ENCODE peak calls at places on chromosome 19, in nine cellular contexts. N, A, W, I, S, X, R, V and C are unnamed samples.

GRCh38 chr19:28319208-28319607 is 893.7 kb downstream of the UQCRFS1 start:
- DNase-seq in A (no peak), V (no peak), N (no peak), W (no peak), R (no peak), I (no peak), X (no peak), S (no peak), C (no peak)

GRCh38 chr19:14410054-14410774 is 8.9 kb downstream of the DDX39A start:
- DNase-seq in W (no peak), A (peak; percentile 52), V (no peak), X (no peak), R (no peak), S (no peak), I (no peak), N (no peak), C (no peak)

GRCh38 chr19:6580313-6580712 is 10.6 kb downstream of the CD70 start:
- DNase-seq in V (no peak), I (no peak), R (no peak), A (no peak), N (peak; percentile 12), S (no peak), W (no peak), X (no peak), C (no peak)

GRCh38 chr19:49592486-49593232 is 1.7 kb downstream of the PRR12 start:
- DNase-seq in S (no peak), X (no peak), V (no peak), I (no peak), R (no peak), A (no peak), W (no peak), N (no peak), C (no peak)

GRCh38 chr19:48489608-48490216 is 20.5 kb downstream of the CYTH2 start:
- DNase-seq in N (peak; percentile 39), A (peak; percentile 84), S (peak; percentile 74), I (no peak), V (peak; percentile 76), X (peak; percentile 68), W (peak; percentile 64), R (peak; percentile 85), C (no peak)

GRCh38 chr19:42683917-42684513 is 56.3 kb downstream of the PSG3 start:
- DNase-seq in V (no peak), A (peak; percentile 7), X (no peak), W (no peak), S (no peak), N (peak; percentile 31), I (no peak), R (no peak), C (no peak)

GRCh38 chr19:48741222-48741999 is 1.0 kb upstream of the RASIP1 start:
- DNase-seq in R (peak; percentile 65), A (peak; percentile 40), S (no peak), X (peak; percentile 70), I (no peak), N (no peak), W (peak; percentile 40), V (peak; percentile 58), C (no peak)

GRCh38 chr19:41657157-41657556 is 30.3 kb upstream of the CEACAM4 start:
- DNase-seq in A (no peak), W (no peak), X (no peak), S (no peak), I (no peak), N (no peak), V (no peak), R (no peak), C (no peak)

GRCh38 chr19:18021121-18021755 is 13.3 kb downstream of the ARRDC2 start:
- DNase-seq in S (peak; percentile 71), N (peak; percentile 88), I (peak; percentile 93), R (peak; percentile 72), V (peak; percentile 93), X (peak; percentile 93), A (peak; percentile 84), W (peak; percentile 92), C (peak; percentile 95)

GRCh38 chr19:46913852-46914430 is 53.1 kb downstream of the ARHGAP35 start:
- DNase-seq in V (no peak), S (no peak), X (no peak), W (no peak), R (no peak), N (peak; percentile 49), I (no peak), A (no peak), C (no peak)

GRCh38 chr19:12526542-12526941 is 24.7 kb downstream of the ZNF564 start:
- DNase-seq in W (no peak), I (no peak), N (no peak), V (no peak), R (no peak), S (no peak), A (no peak), X (no peak), C (no peak)

GRCh38 chr19:12527034-12527836 is 24.0 kb downstream of the ZNF564 start:
- DNase-seq in S (no peak), N (peak; percentile 41), V (no peak), I (no peak), A (no peak), W (no peak), X (no peak), R (no peak), C (no peak)

GRCh38 chr19:12521996-12522395 is 29.3 kb downstream of the ZNF564 start:
- DNase-seq in R (no peak), A (no peak), N (no peak), V (no peak), I (no peak), W (no peak), S (no peak), X (no peak), C (no peak)
- TF ChIP-seq CTCF in R (no peak), A (no peak), N (no peak), V (no peak), I (no peak), W (no peak), S (no peak), X (no peak), C (no peak)

GRCh38 chr19:35792888-35793287 is 17.5 kb downstream of the ARHGAP33 start:
- DNase-seq in A (no peak), S (no peak), W (no peak), N (no peak), X (no peak), R (no peak), V (no peak), I (no peak), C (no peak)
- H3K27me3 ChIP-seq in A (no peaks in the 10 kb centered on the region), S (no peaks in the 10 kb centered on the region), W (peaks cover 14% of the 10 kb centered on the region), N (peaks cover 23% of the 10 kb centered on the region), X (peaks cover 14% of the 10 kb centered on the region), R (no peaks in the 10 kb centered on the region), V (peaks cover 7% of the 10 kb centered on the region), I (peaks cover 24% of the 10 kb centered on the region), C (no peaks in the 10 kb centered on the region)

GRCh38 chr19:4707956-4708650 is 15.5 kb downstream of the DPP9 start:
- DNase-seq in S (peak; percentile 49), R (peak; percentile 62), N (peak; percentile 53), W (peak; percentile 83), I (no peak), V (peak; percentile 66), X (peak; percentile 84), A (no peak), C (peak; percentile 73)
- H3K27ac ChIP-seq in S (peak overlapping the region; percentile 22), R (peak overlapping the region; percentile 54), N (no peak overlapping the region), W (peak overlapping the region; percentile 100), I (no peak overlapping the region), V (peak overlapping the region; percentile 99), X (peak overlapping the region; percentile 77), A (no peak overlapping the region), C (peak overlapping the region; percentile 76)

GRCh38 chr19:2780284-2780683 is 2.8 kb downstream of the SGTA start:
- DNase-seq in S (no peak), A (no peak), W (no peak), N (no peak), I (no peak), V (no peak), R (no peak), X (no peak), C (no peak)

GRCh38 chr19:2783781-2784145 is 690 bp upstream of the SGTA start:
- DNase-seq in I (no peak), V (no peak), X (no peak), W (no peak), A (no peak), S (no peak), N (no peak), R (no peak), C (no peak)

GRCh38 chr19:2785244-2786000 is at the start of gene THOP1:
- DNase-seq in I (peak; percentile 99), W (peak; percentile 98), V (peak; percentile 100), A (peak; percentile 97), X (peak; percentile 100), R (peak; percentile 99), N (peak; percentile 99), S (peak; percentile 98), C (peak; percentile 99)

GRCh38 chr19:2782357-2782935 is 627 bp downstream of the SGTA start:
- DNase-seq in V (no peak), W (no peak), I (no peak), N (no peak), A (no peak), R (no peak), S (no peak), X (no peak), C (no peak)

DNA sequence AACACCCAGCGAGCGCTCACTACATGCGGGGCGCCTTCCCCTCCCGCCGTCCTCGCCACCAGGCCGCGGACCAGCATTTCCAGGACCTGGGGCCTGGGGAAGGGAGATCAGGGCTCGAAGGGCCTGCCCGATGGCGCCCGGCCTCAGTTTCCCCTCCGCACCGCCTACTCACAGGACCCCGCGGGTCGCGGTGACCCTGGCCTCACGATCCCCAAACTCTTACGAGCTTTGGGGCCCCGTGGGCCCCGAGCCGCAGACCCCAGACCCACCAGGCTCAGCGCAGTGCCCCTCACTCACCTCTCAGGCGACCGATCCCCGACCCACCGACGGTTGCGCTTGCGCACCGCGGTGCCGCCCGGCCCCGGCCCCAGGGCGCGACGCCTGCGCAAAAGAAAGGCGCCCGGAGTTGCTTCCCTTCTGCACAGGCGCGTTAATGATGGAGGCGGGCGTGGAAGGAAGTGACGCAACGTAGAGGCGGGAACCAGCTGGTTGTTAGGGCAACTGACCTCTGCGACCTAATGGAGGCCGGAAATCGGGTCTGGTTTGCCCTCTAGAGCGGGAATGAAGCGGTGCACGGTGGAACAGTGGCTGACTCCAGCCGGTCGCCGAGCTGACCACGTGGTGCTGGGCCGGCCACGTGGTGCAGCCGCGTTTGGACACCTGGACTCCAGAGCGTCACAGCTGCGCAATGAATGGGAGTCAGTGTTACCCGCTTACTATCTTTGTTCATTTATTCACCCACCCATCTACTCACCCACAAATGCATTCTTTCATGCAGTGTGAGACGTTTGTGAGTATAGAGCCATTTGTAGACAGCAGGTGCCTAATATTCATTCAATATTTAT is at the start of gene SGTA:
- DNase-seq in I (peak; percentile 99), N (peak; percentile 99), S (peak; percentile 99), A (peak; percentile 93), V (peak; percentile 98), R (peak; percentile 99), W (peak; percentile 99), X (peak; percentile 99), C (peak; percentile 99)
- TF ChIP-seq CTCF in I (peak; percentile 34), N (peak; percentile 66), S (peak; percentile 26), A (no peak), V (peak; percentile 44), R (peak; percentile 16), W (peak; percentile 42), X (peak; percentile 23), C (peak; percentile 55)

GRCh38 chr19:43684326-43684725 is 14.4 kb upstream of the PLAUR start:
- DNase-seq in S (no peak), R (no peak), V (no peak), X (no peak), N (no peak), I (no peak), A (no peak), W (no peak), C (no peak)
- H3K27me3 ChIP-seq in S (no peaks in the 10 kb centered on the region), R (no peaks in the 10 kb centered on the region), V (no peaks in the 10 kb centered on the region), X (no peaks in the 10 kb centered on the region), N (no peaks in the 10 kb centered on the region), I (no peaks in the 10 kb centered on the region), A (no peaks in the 10 kb centered on the region), W (no peaks in the 10 kb centered on the region), C (no peaks in the 10 kb centered on the region)

GRCh38 chr19:52542984-52543664 is 15.7 kb downstream of the ZNF808 start:
- DNase-seq in V (no peak), A (peak; percentile 22), S (no peak), N (peak; percentile 19), R (no peak), W (no peak), X (no peak), I (no peak), C (no peak)
- H3K27ac ChIP-seq in V (no peak overlapping the region), A (no peak overlapping the region), S (no peak overlapping the region), N (no peak overlapping the region), R (no peak overlapping the region), W (no peak overlapping the region), X (no peak overlapping the region), I (no peak overlapping the region), C (no peak overlapping the region)